ENCODE peak calls at places on chromosomes 11 and 22, in four cellular contexts. Q, W, K and X are unnamed samples.

GRCh38 chr22:38572065-38572464 is 2.1 kb upstream of the DMC1 start:
- DNase-seq in W (peak), K (peak), Q (peak), X (no peak)

GRCh38 chr11:6557761-6558674 is 45.4 kb downstream of the RRP8 start:
- DNase-seq in Q (no peak), K (no peak), W (no peak), X (no peak)

GRCh38 chr22:42229455-42230149 is 40.9 kb downstream of the TCF20 start:
- DNase-seq in W (no peak), K (no peak), Q (no peak), X (no peak)

GRCh38 chr11:79864882-79865281 is 424.1 kb upstream of the TENM4 start:
- DNase-seq in K (no peak), W (no peak), Q (no peak), X (no peak)

GRCh38 chr11:130706572-130706971 is 209.7 kb downstream of the SNX19 start:
- DNase-seq in Q (no peak), K (no peak), W (no peak), X (no peak)

GRCh38 chr22:38218661-38219331 is 17.0 kb downstream of the MAFF start:
- DNase-seq in Q (no peak), W (no peak), K (no peak), X (no peak)

GRCh38 chr11:103901656-103902055 is 134.8 kb upstream of the DDI1 start:
- DNase-seq in W (no peak), K (no peak), Q (no peak), X (no peak)

GRCh38 chr22:48724899-48725298 is 1102.8 kb downstream of the BRD1 start:
- DNase-seq in Q (no peak), K (no peak), W (no peak), X (no peak)

GRCh38 chr11:128621491-128622136 is 34.3 kb upstream of the ETS1 start:
- DNase-seq in Q (no peak), K (no peak), W (no peak), X (no peak)

GRCh38 chr11:59267738-59268475 is 55.2 kb upstream of the MPEG1 start:
- DNase-seq in K (no peak), W (no peak), Q (no peak), X (no peak)

GRCh38 chr11:116276051-116277044 is 496.4 kb downstream of the BUD13 start:
- DNase-seq in W (peak), K (peak), Q (no peak), X (peak)

GRCh38 chr22:45632791-45633515 is 38.7 kb upstream of the ATXN10 start:
- DNase-seq in Q (no peak), W (no peak), K (no peak), X (no peak)

GRCh38 chr11:30196400-30197206 is 34.2 kb upstream of the FSHB start:
- DNase-seq in Q (no peak), K (peak), W (no peak), X (peak)

GRCh38 chr11:61917357-61918109 is at the start of gene RAB3IL1:
- DNase-seq in Q (no peak), W (peak), K (peak), X (no peak)

GRCh38 chr11:84648413-84648812 is 978.7 kb downstream of the DLG2 start:
- DNase-seq in Q (no peak), K (no peak), W (no peak), X (no peak)

GRCh38 chr11:61817471-61818202 is 834 bp upstream of the FADS1 start:
- DNase-seq in K (no peak), W (no peak), Q (no peak), X (no peak)

GRCh38 chr22:38890377-38890776 is 18.4 kb upstream of the CBX6 start:
- DNase-seq in W (no peak), Q (no peak), K (no peak), X (no peak)

GRCh38 chr11:122440783-122441701 is 214.5 kb upstream of the UBASH3B start:
- DNase-seq in W (no peak), Q (no peak), K (no peak), X (peak)

GRCh38 chr11:111376453-111376871 is 2.6 kb downstream of the POU2AF1 start:
- DNase-seq in K (no peak), W (no peak), Q (no peak), X (no peak)

GRCh38 chr22:35217541-35217940 is 39.8 kb upstream of the HMGXB4 start:
- DNase-seq in Q (no peak), K (no peak), W (no peak), X (no peak)

GRCh38 chr11:129278586-129279319 is 86.6 kb upstream of the ARHGAP32 start:
- DNase-seq in Q (no peak), K (no peak), W (peak), X (no peak)

GRCh38 chr22:36234919-36235318 is 4.4 kb downstream of the APOL2 start:
- DNase-seq in K (no peak), W (no peak), Q (no peak), X (no peak)

GRCh38 chr11:72591785-72592490 is 82.3 kb downstream of the PDE2A start:
- DNase-seq in Q (no peak), K (no peak), W (no peak), X (no peak)

GRCh38 chr11:304915-305833 is 2.4 kb upstream of the IFITM2 start:
- DNase-seq in W (no peak), Q (no peak), K (peak), X (peak)
- TF ChIP-seq SPI1 in W (no peak), Q (no peak), K (no peak), X (no peak)

GRCh38 chr22:39960791-39961746 is 872 bp downstream of the TMA7B start:
- DNase-seq in Q (peak), W (peak), K (peak), X (peak)
- TF ChIP-seq SPI1 in Q (peak), W (peak), K (no peak), X (peak)

DNA sequence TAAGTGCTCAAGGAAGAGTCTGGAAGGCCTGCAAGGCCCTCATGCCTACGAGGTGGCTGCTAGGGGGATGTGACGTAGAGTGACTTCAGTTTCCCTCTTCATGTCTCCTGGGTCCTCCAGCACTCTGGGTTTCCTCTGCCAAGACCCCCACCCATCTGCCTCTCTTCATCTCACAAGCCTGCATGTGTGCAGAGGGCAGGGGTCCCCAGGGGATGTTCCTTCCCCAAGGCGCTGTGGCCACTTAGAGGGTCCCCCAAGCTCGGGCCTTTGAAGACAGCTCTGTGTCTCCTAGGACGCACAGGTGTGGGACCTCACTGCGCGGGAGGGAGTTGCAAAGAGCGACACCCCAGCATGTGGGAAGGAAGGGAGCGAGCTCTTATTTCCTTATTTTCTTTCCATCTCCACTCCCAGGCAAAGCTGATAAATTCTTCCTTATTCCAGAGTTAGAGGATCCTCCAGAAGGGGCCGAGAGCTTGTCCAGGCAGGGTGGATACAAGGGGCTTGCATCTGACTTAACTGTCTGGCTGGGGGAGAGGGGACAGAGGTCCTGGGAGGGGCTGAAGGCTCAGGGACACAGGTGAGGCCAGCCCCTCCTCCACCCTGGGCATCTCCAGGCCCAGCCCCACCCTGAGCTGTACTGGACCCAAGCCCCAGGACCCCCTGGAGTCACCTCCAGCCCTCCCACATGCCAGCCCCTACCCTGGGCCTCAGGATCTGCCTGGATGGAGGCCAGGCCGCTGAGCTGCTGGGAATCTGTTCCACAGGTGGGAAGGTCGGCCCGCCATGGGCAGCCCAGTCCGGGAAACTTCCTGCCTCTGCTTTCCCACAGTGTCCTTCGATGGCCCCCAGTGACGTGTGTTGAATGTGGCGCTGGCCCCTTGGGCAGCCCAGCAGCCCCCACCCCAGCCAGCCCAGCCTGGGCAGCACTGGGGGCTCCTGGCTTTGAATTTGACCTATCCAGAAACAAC is 59.7 kb upstream of the KCNQ1OT1 start:
- DNase-seq in Q (no peak), K (no peak), W (no peak), X (no peak)
- TF ChIP-seq SPI1 in Q (no peak), K (no peak), W (no peak), X (no peak)

GRCh38 chr11:11422291-11423128 is 69.5 kb upstream of the CSNK2A3 start:
- DNase-seq in Q (no peak), K (no peak), W (no peak), X (no peak)
- TF ChIP-seq SPI1 in Q (no peak), K (no peak), W (no peak), X (no peak)

GRCh38 chr11:27965559-27965958 is 142.4 kb downstream of the KIF18A start:
- DNase-seq in Q (no peak), K (no peak), W (no peak), X (no peak)
- TF ChIP-seq SPI1 in Q (no peak), K (no peak), W (no peak), X (no peak)